ENCODE peak calls at places on chromosome 11, in four cellular contexts. B, Y, M and T are unnamed samples.
A peak's percentile ranks its signal among the peaks of the same experiment; 100 is the strongest.

GRCh38 chr11:7611411-7611810 is 61.9 kb downstream of the CYB5R2 start:
- DNase-seq in B (no peak), Y (no peak), M (no peak), T (no peak)

GRCh38 chr11:927871-928270 is 2.2 kb downstream of the AP2A2 start:
- DNase-seq in B (no peak), Y (no peak), M (no peak), T (no peak)

GRCh38 chr11:101441747-101442146 is 142.1 kb downstream of the TRPC6 start:
- DNase-seq in B (no peak), Y (no peak), M (no peak), T (no peak)

GRCh38 chr11:17646451-17647145 is 72.8 kb upstream of the MYOD1 start:
- DNase-seq in B (no peak), Y (peak; percentile 0), M (no peak), T (no peak)

GRCh38 chr11:94802501-94802900 is 34.3 kb downstream of the AMOTL1 start:
- DNase-seq in B (no peak), Y (no peak), M (no peak), T (no peak)

GRCh38 chr11:33538726-33539125 is 161.9 kb downstream of the C11orf91 start:
- DNase-seq in B (no peak), Y (no peak), M (no peak), T (no peak)

GRCh38 chr11:72308226-72309073 is 64.5 kb upstream of the PHOX2A start:
- DNase-seq in B (no peak), Y (peak; percentile 81), M (no peak), T (no peak)

GRCh38 chr11:61332266-61332822 is 561 bp downstream of the DDB1 start:
- DNase-seq in B (peak; percentile 57), Y (peak; percentile 51), M (peak; percentile 52), T (no peak)

GRCh38 chr11:132402056-132402684 is 1031.8 kb downstream of the NTM start:
- DNase-seq in B (no peak), Y (peak; percentile 69), M (no peak), T (peak; percentile 24)

DNA sequence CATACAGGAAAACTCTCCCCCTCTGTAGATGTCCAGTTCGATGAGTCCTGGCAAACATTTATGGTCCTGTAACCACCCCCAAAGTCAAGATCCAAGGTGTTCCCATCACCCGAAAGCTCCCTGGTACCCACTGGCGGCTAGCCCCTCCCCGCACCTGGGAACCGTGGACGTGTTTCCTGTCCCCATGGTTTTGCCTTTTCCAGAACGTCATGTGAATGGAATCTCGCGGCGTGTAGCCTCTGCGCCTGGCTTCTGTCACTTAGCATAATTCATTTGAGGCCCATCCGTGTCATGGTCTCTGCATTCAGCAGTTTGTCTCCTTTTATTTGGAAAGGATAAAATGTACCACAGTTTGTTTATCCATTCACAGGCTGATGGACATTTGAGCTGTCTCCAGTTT is 106.3 kb downstream of the KCNQ1 start:
- DNase-seq in B (no peak), Y (no peak), M (no peak), T (no peak)
- TF ChIP-seq PBX3 in B (no peak), Y (no peak), M (no peak), T (no peak)

DNA sequence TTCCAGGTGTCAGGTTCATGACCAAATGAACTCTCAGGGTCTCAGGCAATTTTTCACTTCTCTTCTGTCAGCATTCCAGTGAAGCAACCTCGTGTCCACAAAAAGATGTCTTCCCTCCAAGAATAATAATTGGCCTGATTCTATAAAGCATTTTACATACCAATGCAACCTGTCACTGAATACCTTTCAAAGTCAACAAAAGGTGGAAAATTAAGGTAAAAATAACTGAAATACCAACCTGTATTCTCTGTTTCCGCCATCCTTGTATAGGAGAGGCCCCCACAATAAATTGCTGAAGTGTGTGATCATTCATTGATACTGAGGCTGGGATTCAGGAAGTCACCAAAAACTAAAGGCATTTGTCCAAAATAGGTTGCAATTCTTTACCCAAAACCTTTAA is 77.4 kb upstream of the TMEM45B start:
- DNase-seq in B (no peak), Y (no peak), M (no peak), T (no peak)
- TF ChIP-seq PBX3 in B (no peak), Y (no peak), M (no peak), T (no peak)

GRCh38 chr11:36699271-36699670 is 101.2 kb upstream of the RAG2 start:
- DNase-seq in B (no peak), Y (no peak), M (no peak), T (no peak)
- TF ChIP-seq PBX3 in B (no peak), Y (no peak), M (no peak), T (no peak)

GRCh38 chr11:118998822-118999221 is 884 bp downstream of the CENATAC start:
- DNase-seq in B (peak; percentile 38), Y (no peak), M (peak; percentile 81), T (no peak)
- TF ChIP-seq PBX3 in B (no peak), Y (peak; percentile 47), M (no peak), T (no peak)

DNA sequence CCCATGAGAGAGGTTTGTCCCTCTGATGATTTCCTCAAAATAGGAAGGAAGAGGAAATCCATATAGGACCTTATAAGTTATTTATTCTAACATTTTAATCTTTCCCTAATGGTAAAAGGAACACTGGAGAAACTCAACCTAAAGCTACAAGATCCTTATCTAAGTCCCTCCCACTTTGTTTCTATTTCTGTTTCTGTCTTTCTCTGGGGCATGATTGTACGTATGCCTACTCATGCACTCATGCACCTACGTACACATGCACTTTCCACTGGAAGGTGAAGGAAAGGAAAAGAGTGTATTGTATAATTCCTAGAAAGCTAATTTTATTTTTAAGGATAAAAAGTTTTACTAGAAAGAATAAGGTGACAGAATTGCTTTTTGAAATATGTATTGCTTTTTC is 125.0 kb downstream of the RAB38 start:
- DNase-seq in B (no peak), Y (no peak), M (no peak), T (no peak)
- TF ChIP-seq PBX3 in B (no peak), Y (no peak), M (no peak), T (no peak)